ENCODE peak calls at places on chromosomes 7 and 10, in seven cellular contexts. I is H9, T is mesendoderm, N is IMR-90, V is H1, R is neuronal stem cell, Y is mesenchymal stem cell. K is an unnamed sample.

GRCh38 chr7:74587435-74588126 is 69.9 kb upstream of the GTF2I start:
- DNase-seq in I (peak; percentile 81), T (peak; percentile 89), N (peak; percentile 89), V (peak; percentile 69), R (no peak), Y (peak; percentile 94), K (no peak)

GRCh38 chr10:72637398-72637857 is 11.5 kb upstream of the MICU1 start:
- DNase-seq in I (no peak), T (peak; percentile 46), N (peak; percentile 78), V (no peak), R (no peak), Y (peak; percentile 42), K (peak; percentile 9)

GRCh38 chr7:106604303-106604918 is 56.5 kb downstream of the CCDC71L start:
- DNase-seq in I (no peak), T (no peak), N (no peak), V (no peak), R (no peak), Y (no peak), K (peak; percentile 82)

GRCh38 chr10:28179490-28180099 is 123.3 kb downstream of the MPP7 start:
- DNase-seq in I (no peak), T (peak; percentile 69), N (peak; percentile 62), V (no peak), R (peak; percentile 50), Y (peak; percentile 65), K (peak; percentile 84)

GRCh38 chr10:26714816-26715487 is 17.5 kb downstream of the PDSS1 start:
- DNase-seq in I (no peak), T (no peak), N (no peak), V (no peak), R (no peak), Y (no peak), K (no peak)

GRCh38 chr10:54559498-54559897 is 241.5 kb downstream of the PCDH15 start:
- DNase-seq in I (no peak), T (peak; percentile 14), N (peak; percentile 0), V (no peak), R (no peak), Y (peak; percentile 64), K (no peak)

GRCh38 chr7:89887489-89887888 is 266.8 kb upstream of the STEAP1 start:
- DNase-seq in I (no peak), T (peak; percentile 15), N (no peak), V (no peak), R (no peak), Y (no peak), K (peak; percentile 5)

GRCh38 chr10:71269301-71270288 is 49.5 kb upstream of the SLC29A3 start:
- DNase-seq in I (peak; percentile 91), T (peak; percentile 92), N (peak; percentile 49), V (peak; percentile 73), R (peak; percentile 30), Y (peak; percentile 51), K (no peak)

GRCh38 chr7:16098585-16099179 is 322.7 kb downstream of the CRPPA start:
- DNase-seq in I (no peak), T (peak; percentile 66), N (peak; percentile 16), V (no peak), R (no peak), Y (peak; percentile 28), K (peak; percentile 37)

GRCh38 chr7:13077466-13077865 is 390.0 kb downstream of the ARL4A start:
- DNase-seq in I (no peak), T (no peak), N (peak; percentile 47), V (no peak), R (no peak), Y (peak; percentile 40), K (no peak)

GRCh38 chr10:6179078-6179477 is 23.7 kb upstream of the PFKFB3 start:
- DNase-seq in I (no peak), T (no peak), N (no peak), V (no peak), R (no peak), Y (no peak), K (no peak)

GRCh38 chr10:125260260-125260659 is 99.9 kb upstream of the CTBP2 start:
- DNase-seq in I (no peak), T (no peak), N (no peak), V (peak; percentile 14), R (no peak), Y (no peak), K (no peak)

GRCh38 chr7:128938524-128939074 is 872 bp downstream of the IRF5 start:
- DNase-seq in I (no peak), T (no peak), N (no peak), V (no peak), R (no peak), Y (no peak), K (no peak)

GRCh38 chr7:99132922-99133321 is 11.0 kb downstream of the SMURF1 start:
- DNase-seq in I (no peak), T (no peak), N (peak; percentile 87), V (no peak), R (no peak), Y (peak; percentile 77), K (no peak)

GRCh38 chr7:157476654-157477549 is 140.1 kb downstream of the DNAJB6 start:
- DNase-seq in I (peak; percentile 15), T (no peak), N (no peak), V (peak; percentile 41), R (no peak), Y (no peak), K (no peak)

GRCh38 chr7:38102486-38102885 is 75.6 kb upstream of the STARD3NL start:
- DNase-seq in I (no peak), T (no peak), N (peak; percentile 1), V (no peak), R (no peak), Y (no peak), K (no peak)

GRCh38 chr10:35574924-35575352 is 30.2 kb upstream of the GJD4 start:
- DNase-seq in I (peak; percentile 53), T (peak; percentile 60), N (peak; percentile 98), V (peak; percentile 61), R (no peak), Y (peak; percentile 91), K (no peak)

GRCh38 chr10:72030762-72031543 is 57.4 kb downstream of the SPOCK2 start:
- DNase-seq in I (no peak), T (no peak), N (no peak), V (no peak), R (no peak), Y (no peak), K (no peak)

GRCh38 chr7:69067397-69067796 is 530.9 kb upstream of the AUTS2 start:
- DNase-seq in I (peak; percentile 78), T (peak; percentile 84), N (no peak), V (peak; percentile 75), R (no peak), Y (no peak), K (peak; percentile 18)

GRCh38 chr7:98394377-98394836 is 6.5 kb downstream of the BAIAP2L1 start:
- DNase-seq in I (no peak), T (no peak), N (peak; percentile 90), V (no peak), R (no peak), Y (peak; percentile 95), K (peak; percentile 95)

GRCh38 chr7:56105508-56105907 is 768 bp downstream of the CHCHD2 start:
- DNase-seq in I (no peak), T (peak; percentile 31), N (peak; percentile 94), V (no peak), R (no peak), Y (peak; percentile 81), K (peak; percentile 77)

DNA sequence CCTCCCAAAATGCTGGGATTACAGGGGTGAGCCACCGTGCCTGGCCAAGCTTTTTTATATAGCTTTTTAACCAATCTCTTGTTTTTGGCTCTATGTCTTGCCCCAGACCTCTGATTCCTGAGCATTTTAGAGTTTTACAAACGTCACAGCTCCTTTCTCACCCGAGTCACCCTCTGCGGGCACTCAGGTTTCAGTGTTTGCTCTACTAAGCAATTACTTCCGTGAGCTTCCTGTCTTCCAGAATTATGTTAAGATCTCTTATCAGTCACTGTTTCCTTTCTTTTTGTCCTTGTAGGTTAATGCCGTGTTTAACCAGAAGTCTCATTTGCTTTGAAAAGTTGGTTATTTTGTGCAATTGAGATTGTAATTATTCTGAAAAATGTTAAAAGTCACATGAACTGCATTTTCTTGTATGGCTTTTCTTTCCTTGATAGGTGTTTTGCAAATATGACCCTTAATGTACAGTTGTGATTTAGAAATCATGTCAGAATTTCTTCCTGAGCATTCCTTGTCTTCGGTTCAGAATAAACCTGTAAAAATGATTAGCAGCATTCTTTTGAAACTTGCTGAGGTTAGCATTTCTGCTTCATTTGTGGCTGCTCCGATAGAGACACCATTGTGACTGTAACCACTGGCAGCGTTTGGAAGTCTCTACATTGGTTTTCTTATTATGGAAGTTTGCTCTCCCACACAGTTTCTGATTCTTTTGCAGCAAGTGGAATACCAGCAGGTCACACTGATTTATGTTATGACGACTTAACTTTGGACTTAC is 4.5 kb upstream of the HKDC1 start:
- DNase-seq in I (no peak), T (no peak), N (no peak), V (no peak), R (no peak), Y (no peak), K (peak; percentile 13)
- H2BK5ac ChIP-seq in I (no peak overlapping the region), T (no peak overlapping the region), N (no peak overlapping the region), V (no peak overlapping the region), R (no peak overlapping the region), Y (no peak overlapping the region), K (no peak overlapping the region)

GRCh38 chr10:102778781-102779180 is 35.0 kb downstream of the WBP1L start:
- DNase-seq in I (no peak), T (no peak), N (no peak), V (no peak), R (no peak), Y (no peak), K (peak; percentile 41)
- H3K9ac ChIP-seq in I (no peak overlapping the region), T (no peak overlapping the region), N (no peak overlapping the region), V (no peak overlapping the region), R (no peak overlapping the region), Y (peak overlapping the region; percentile 7), K (no peak overlapping the region)

DNA sequence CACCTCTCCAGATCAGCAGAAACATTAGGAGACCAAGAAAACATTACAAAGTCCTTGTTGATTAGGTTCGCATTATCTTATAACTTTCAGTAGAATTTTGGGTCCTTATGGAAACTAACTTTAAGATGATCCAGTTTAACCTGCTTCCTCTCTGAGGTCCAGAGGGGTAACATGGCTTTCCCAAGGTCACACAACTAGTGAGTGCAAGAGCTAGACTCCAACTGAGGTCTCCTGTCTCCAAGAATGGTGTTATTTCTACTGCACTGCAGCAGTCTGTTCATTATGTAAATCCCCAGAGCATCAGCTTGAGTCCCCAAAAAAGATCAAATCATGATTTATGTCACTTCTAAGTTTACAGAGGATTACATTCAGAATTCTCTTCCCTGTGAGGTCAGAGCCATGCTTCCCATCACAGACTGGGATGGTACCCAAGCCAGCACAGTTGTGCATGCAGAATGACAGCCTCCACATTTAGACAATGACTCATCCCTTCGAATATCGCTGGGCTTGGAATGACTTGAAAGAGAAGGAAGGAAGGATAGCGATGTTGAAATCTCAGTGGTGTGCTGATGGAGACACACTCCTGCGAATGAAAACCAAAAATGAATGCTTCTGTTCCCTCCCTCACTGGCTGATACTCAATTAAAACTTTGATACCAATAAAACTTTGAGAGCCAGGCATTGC is 163.1 kb upstream of the PLXNA4 start:
- DNase-seq in I (no peak), T (no peak), N (peak; percentile 93), V (no peak), R (no peak), Y (peak; percentile 18), K (peak; percentile 29)
- H3K18ac ChIP-seq in I (no peak overlapping the region), T (no peak overlapping the region), N (no peak overlapping the region), V (no peak overlapping the region), R (no peak overlapping the region), Y (no peak overlapping the region), K (no peak overlapping the region)

DNA sequence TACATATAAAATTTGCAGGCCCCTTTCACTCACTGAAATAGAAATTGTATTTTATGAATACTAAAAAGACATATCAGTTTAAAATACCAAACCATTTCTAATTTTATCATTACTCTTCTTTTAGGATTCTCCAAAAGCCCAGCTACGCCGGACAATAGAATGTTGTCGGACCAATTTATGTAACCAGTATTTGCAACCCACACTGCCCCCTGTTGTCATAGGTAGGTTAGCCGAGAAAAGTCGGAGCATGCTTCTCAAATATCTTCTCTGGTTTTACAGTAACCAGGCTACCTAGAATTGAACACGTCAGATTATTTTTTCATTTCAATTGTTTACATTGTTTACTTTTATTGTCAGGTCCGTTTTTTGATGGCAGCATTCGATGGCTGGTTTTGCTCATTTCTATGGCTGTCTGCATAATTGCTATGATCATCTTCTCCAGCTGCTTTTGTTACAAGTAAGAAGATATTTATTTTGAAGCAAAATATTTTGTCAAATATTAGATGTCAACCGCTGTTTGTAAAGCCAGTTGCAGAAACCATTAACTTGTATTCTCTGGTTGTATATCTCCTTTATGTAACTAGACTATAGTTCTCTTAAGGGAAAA is 57.6 kb downstream of the MMRN2 start:
- DNase-seq in I (no peak), T (peak; percentile 72), N (peak; percentile 71), V (no peak), R (peak; percentile 54), Y (peak; percentile 72), K (peak; percentile 85)
- H2BK5ac ChIP-seq in I (no peak overlapping the region), T (no peak overlapping the region), N (no peak overlapping the region), V (no peak overlapping the region), R (no peak overlapping the region), Y (no peak overlapping the region), K (no peak overlapping the region)

K was measured in trophoblast cell.